ENCODE peak calls at places on chromosomes 6 and 20, in eight cellular contexts. S is Panc1; H is ovary; J is pancreas; Q is AG04450; L is transverse colon; A is esophagus squamous epithelium; K is CD8-positive, alpha-beta T cell. U is an unnamed sample.

GRCh38 chr20:45405566-45406259 is 2.4 kb upstream of the DBNDD2 start:
- DNase-seq in S (no peak), H (peak; percentile 38), J (peak; percentile 70), Q (no peak), L (peak; percentile 66), A (no peak), K (no peak), U (no peak)

GRCh38 chr6:125377621-125378020 is 75.9 kb upstream of the HDDC2 start:
- DNase-seq in S (no peak), H (no peak), J (no peak), Q (no peak), L (no peak), A (no peak), K (no peak), U (no peak)

GRCh38 chr6:125507987-125508655 is 206.4 kb upstream of the HDDC2 start:
- DNase-seq in S (no peak), H (no peak), J (no peak), Q (no peak), L (peak; percentile 12), A (no peak), K (no peak), U (no peak)

GRCh38 chr20:41895216-41895615 is 277.0 kb upstream of the CHD6 start:
- DNase-seq in S (no peak), H (no peak), J (no peak), Q (no peak), L (no peak), A (no peak), K (no peak), U (no peak)

GRCh38 chr6:123118811-123119210 is 122.8 kb downstream of the CLVS2 start:
- DNase-seq in S (peak; percentile 62), H (no peak), J (no peak), Q (no peak), L (no peak), A (no peak), K (no peak), U (no peak)

GRCh38 chr6:168301648-168302398 is 17.8 kb downstream of the DACT2 start:
- DNase-seq in S (no peak), H (no peak), J (no peak), Q (no peak), L (peak; percentile 44), A (no peak), K (no peak), U (no peak)

GRCh38 chr6:126804255-126805064 is 314.0 kb upstream of the RSPO3 start:
- DNase-seq in S (peak; percentile 35), H (no peak), J (no peak), Q (peak; percentile 13), L (no peak), A (no peak), K (no peak), U (no peak)

GRCh38 chr6:79635179-79635578 is 4.0 kb downstream of the SH3BGRL2 start:
- DNase-seq in S (no peak), H (no peak), J (no peak), Q (no peak), L (no peak), A (no peak), K (no peak), U (no peak)

GRCh38 chr6:125044066-125044465 is 81.8 kb downstream of the RNF217 start:
- DNase-seq in S (no peak), H (no peak), J (no peak), Q (no peak), L (no peak), A (no peak), K (no peak), U (no peak)

GRCh38 chr6:131381052-131381451 is 192.0 kb upstream of the ARG1 start:
- DNase-seq in S (no peak), H (no peak), J (no peak), Q (no peak), L (no peak), A (no peak), K (no peak), U (no peak)

GRCh38 chr6:152094276-152094675 is 286.8 kb downstream of the ESR1 start:
- DNase-seq in S (no peak), H (no peak), J (no peak), Q (no peak), L (no peak), A (no peak), K (no peak), U (no peak)

GRCh38 chr6:50602191-50602810 is 111.0 kb upstream of the TFAP2D start:
- DNase-seq in S (peak; percentile 13), H (no peak), J (no peak), Q (no peak), L (no peak), A (no peak), K (no peak), U (no peak)

GRCh38 chr20:23128461-23129125 is 42.5 kb upstream of the CD93 start:
- DNase-seq in S (no peak), H (no peak), J (no peak), Q (no peak), L (no peak), A (no peak), K (no peak), U (no peak)

GRCh38 chr20:49608752-49609670 is 41.1 kb upstream of the PTGIS start:
- DNase-seq in S (peak; percentile 61), H (peak; percentile 75), J (peak; percentile 88), Q (no peak), L (peak; percentile 74), A (no peak), K (peak; percentile 51), U (no peak)

GRCh38 chr6:125765944-125766343 is 16.5 kb downstream of the HEY2 start:
- DNase-seq in S (no peak), H (no peak), J (no peak), Q (no peak), L (no peak), A (no peak), K (no peak), U (no peak)

GRCh38 chr6:43510827-43511163 is 649 bp upstream of the LRRC73 start:
- DNase-seq in S (no peak), H (no peak), J (no peak), Q (no peak), L (peak; percentile 72), A (no peak), K (no peak), U (no peak)

GRCh38 chr6:113018351-113019151 is 671.4 kb downstream of the RFPL4B start:
- DNase-seq in S (no peak), H (no peak), J (no peak), Q (no peak), L (peak; percentile 27), A (no peak), K (no peak), U (no peak)

GRCh38 chr6:42179261-42179955 is 6.2 kb downstream of the GUCA1A start:
- DNase-seq in S (no peak), H (no peak), J (no peak), Q (no peak), L (no peak), A (no peak), K (no peak), U (no peak)

GRCh38 chr6:166592818-166593217 is 6.3 kb upstream of the RAMACL start:
- DNase-seq in S (no peak), H (no peak), J (no peak), Q (no peak), L (no peak), A (no peak), K (no peak), U (no peak)

DNA sequence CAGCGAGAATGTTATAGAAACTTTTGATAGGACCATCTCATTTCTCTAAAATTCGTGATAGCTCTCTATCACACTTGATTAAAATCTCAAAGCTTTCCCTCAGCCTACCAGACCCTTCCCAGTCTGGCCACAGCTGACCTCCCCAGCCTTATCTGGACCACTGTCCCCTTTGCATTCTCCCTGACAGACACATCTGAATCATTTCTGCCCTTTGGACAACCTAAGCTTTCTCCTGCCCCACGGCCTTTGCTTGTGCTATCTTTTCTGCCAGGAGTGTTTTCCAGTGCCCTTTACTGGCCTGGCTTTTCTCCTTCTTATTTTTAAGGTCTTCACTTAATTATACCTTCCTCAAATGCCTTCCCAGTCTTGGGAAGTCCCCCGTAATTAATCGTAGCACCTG is 136.0 kb upstream of the RNF24 start:
- DNase-seq in S (no peak), H (no peak), J (no peak), Q (no peak), L (no peak), A (no peak), K (no peak), U (no peak)
- H3K4me3 ChIP-seq in S (no peak overlapping the region), H (no peak overlapping the region), J (no peak overlapping the region), Q (no peak overlapping the region), L (no peak overlapping the region), A (no peak overlapping the region), K (no peak overlapping the region), U (no peak overlapping the region)

GRCh38 chr6:109783245-109783990 is 92.3 kb downstream of the FIG4 start:
- DNase-seq in S (no peak), H (no peak), J (no peak), Q (no peak), L (no peak), A (no peak), K (no peak), U (no peak)
- TF ChIP-seq CTCF in S (peak; percentile 56), H (no peak), J (no peak), Q (peak; percentile 23), L (no peak), A (no peak), K (no peak), U (no peak)

GRCh38 chr6:98841114-98841513 is 6.7 kb downstream of the POU3F2 start:
- DNase-seq in S (no peak), H (no peak), J (no peak), Q (no peak), L (no peak), A (no peak), K (no peak), U (no peak)

GRCh38 chr6:98843274-98844243 is 9.2 kb downstream of the POU3F2 start:
- DNase-seq in S (no peak), H (no peak), J (peak; percentile 58), Q (no peak), L (no peak), A (no peak), K (no peak), U (no peak)

GRCh38 chr6:98844244-98845161 is 10.1 kb downstream of the POU3F2 start:
- DNase-seq in S (no peak), H (no peak), J (peak; percentile 55), Q (no peak), L (no peak), A (no peak), K (no peak), U (no peak)

GRCh38 chr6:98841589-98842488 is 7.5 kb downstream of the POU3F2 start:
- DNase-seq in S (no peak), H (no peak), J (no peak), Q (no peak), L (no peak), A (no peak), K (no peak), U (no peak)

GRCh38 chr6:98842489-98843180 is 8.3 kb downstream of the POU3F2 start:
- DNase-seq in S (no peak), H (no peak), J (peak; percentile 70), Q (no peak), L (no peak), A (no peak), K (no peak), U (no peak)
- H3K27ac ChIP-seq in S (no peak overlapping the region), H (no peak overlapping the region), J (no peak overlapping the region), Q (no peak overlapping the region), L (no peak overlapping the region), A (no peak overlapping the region), K (no peak overlapping the region), U (no peak overlapping the region)

DNA sequence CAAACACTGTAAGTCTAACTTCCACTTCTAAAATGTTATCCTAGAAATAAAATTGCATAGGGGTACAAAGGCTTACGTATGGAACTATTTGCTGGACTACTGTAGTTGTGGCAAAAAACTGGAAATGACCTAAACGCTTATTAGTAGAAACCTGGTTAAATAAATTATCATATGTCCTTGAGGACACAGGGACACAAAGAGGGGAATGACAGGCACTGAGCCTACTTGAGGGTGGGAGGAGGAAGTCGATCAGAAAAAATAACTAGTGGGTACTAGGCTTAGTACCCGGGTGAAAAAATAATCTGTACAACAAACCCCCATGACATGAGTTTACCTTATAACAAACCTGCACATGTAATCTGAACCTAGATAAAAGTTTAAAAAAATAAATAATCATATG is 28.4 kb downstream of the BCAS1 start:
- DNase-seq in S (no peak), H (no peak), J (no peak), Q (no peak), L (no peak), A (no peak), K (no peak), U (no peak)
- H3K4me3 ChIP-seq in S (no peak overlapping the region), H (no peak overlapping the region), J (no peak overlapping the region), Q (no peak overlapping the region), L (no peak overlapping the region), A (no peak overlapping the region), K (no peak overlapping the region), U (no peak overlapping the region)

U was measured in ascending aorta.